ENCODE peak calls at places on chromosomes 1 and 21, in ten cellular contexts. One of them, this sample, is unnamed.

GRCh38 chr1:39852214-39852791 is 31.0 kb downstream of the TRIT1 start:
- DNase-seq in NCI-H2029: peak; percentile 95
- DNase-seq in stimulated activated CD4-positive, alpha-beta T cell treated with anti-CD3 and anti-CD28 coated beads, Interleukin-4, amount 100 ng/mL, for 48 hours: no peak
- DNase-seq in heart left ventricle: no peak
- DNase-seq in colonic mucosa: no peak
- DNase-seq in OCI-LY7: no peak
- DNase-seq in fibroblast of the conjunctiva: no peak
- DNase-seq in posterior cingulate gyrus: no peak
- DNase-seq in activated CD8-positive, alpha-beta memory T cell treated with anti-CD3 and anti-CD28 coated beads, Interleukin-2, amount 10 ng/mL, durations not matched to agents 7 days and 5 days: no peak
- DNase-seq in activated naive CD4-positive, alpha-beta T cell: no peak
- DNase-seq in this sample: no peak

GRCh38 chr1:65165269-65166002 is 17.4 kb downstream of the AK4 start:
- DNase-seq in stimulated activated CD4-positive, alpha-beta T cell treated with anti-CD3 and anti-CD28 coated beads, Interleukin-4, amount 100 ng/mL, for 48 hours: no peak
- DNase-seq in activated CD8-positive, alpha-beta memory T cell treated with anti-CD3 and anti-CD28 coated beads, Interleukin-2, amount 10 ng/mL, durations not matched to agents 7 days and 5 days: no peak
- DNase-seq in activated naive CD4-positive, alpha-beta T cell: no peak
- DNase-seq in heart left ventricle: no peak
- DNase-seq in colonic mucosa: no peak
- DNase-seq in fibroblast of the conjunctiva: no peak
- DNase-seq in NCI-H2029: peak; percentile 27
- DNase-seq in OCI-LY7: peak; percentile 21
- DNase-seq in posterior cingulate gyrus: no peak
- DNase-seq in this sample: no peak

GRCh38 chr1:236000781-236001180 is 64.1 kb downstream of the NID1 start:
- DNase-seq in OCI-LY7: no peak
- DNase-seq in NCI-H2029: no peak
- DNase-seq in activated CD8-positive, alpha-beta memory T cell treated with anti-CD3 and anti-CD28 coated beads, Interleukin-2, amount 10 ng/mL, durations not matched to agents 7 days and 5 days: no peak
- DNase-seq in stimulated activated CD4-positive, alpha-beta T cell treated with anti-CD3 and anti-CD28 coated beads, Interleukin-4, amount 100 ng/mL, for 48 hours: no peak
- DNase-seq in colonic mucosa: no peak
- DNase-seq in heart left ventricle: no peak
- DNase-seq in posterior cingulate gyrus: no peak
- DNase-seq in activated naive CD4-positive, alpha-beta T cell: no peak
- DNase-seq in fibroblast of the conjunctiva: no peak
- DNase-seq in this sample: no peak

GRCh38 chr21:41387042-41387819 is 25.4 kb downstream of the MX2 start:
- DNase-seq in NCI-H2029: no peak
- DNase-seq in activated CD8-positive, alpha-beta memory T cell treated with anti-CD3 and anti-CD28 coated beads, Interleukin-2, amount 10 ng/mL, durations not matched to agents 7 days and 5 days: no peak
- DNase-seq in stimulated activated CD4-positive, alpha-beta T cell treated with anti-CD3 and anti-CD28 coated beads, Interleukin-4, amount 100 ng/mL, for 48 hours: no peak
- DNase-seq in fibroblast of the conjunctiva: no peak
- DNase-seq in OCI-LY7: no peak
- DNase-seq in activated naive CD4-positive, alpha-beta T cell: no peak
- DNase-seq in heart left ventricle: no peak
- DNase-seq in posterior cingulate gyrus: no peak
- DNase-seq in colonic mucosa: no peak
- DNase-seq in this sample: no peak

GRCh38 chr1:245336149-245336983 is 181.6 kb downstream of the KIF26B start:
- DNase-seq in OCI-LY7: no peak
- DNase-seq in NCI-H2029: no peak
- DNase-seq in fibroblast of the conjunctiva: no peak
- DNase-seq in stimulated activated CD4-positive, alpha-beta T cell treated with anti-CD3 and anti-CD28 coated beads, Interleukin-4, amount 100 ng/mL, for 48 hours: no peak
- DNase-seq in posterior cingulate gyrus: no peak
- DNase-seq in activated CD8-positive, alpha-beta memory T cell treated with anti-CD3 and anti-CD28 coated beads, Interleukin-2, amount 10 ng/mL, durations not matched to agents 7 days and 5 days: no peak
- DNase-seq in colonic mucosa: no peak
- DNase-seq in heart left ventricle: no peak
- DNase-seq in activated naive CD4-positive, alpha-beta T cell: no peak
- DNase-seq in this sample: no peak

GRCh38 chr21:41045534-41046268 is 122.3 kb upstream of the BACE2 start:
- DNase-seq in stimulated activated CD4-positive, alpha-beta T cell treated with anti-CD3 and anti-CD28 coated beads, Interleukin-4, amount 100 ng/mL, for 48 hours: no peak
- DNase-seq in heart left ventricle: no peak
- DNase-seq in activated naive CD4-positive, alpha-beta T cell: no peak
- DNase-seq in fibroblast of the conjunctiva: no peak
- DNase-seq in posterior cingulate gyrus: no peak
- DNase-seq in NCI-H2029: peak; percentile 78
- DNase-seq in OCI-LY7: no peak
- DNase-seq in colonic mucosa: no peak
- DNase-seq in activated CD8-positive, alpha-beta memory T cell treated with anti-CD3 and anti-CD28 coated beads, Interleukin-2, amount 10 ng/mL, durations not matched to agents 7 days and 5 days: no peak
- DNase-seq in this sample: no peak

GRCh38 chr21:28427356-28428022 is 565.2 kb downstream of the LTN1 start:
- DNase-seq in activated naive CD4-positive, alpha-beta T cell: no peak
- DNase-seq in colonic mucosa: no peak
- DNase-seq in heart left ventricle: no peak
- DNase-seq in OCI-LY7: no peak
- DNase-seq in posterior cingulate gyrus: no peak
- DNase-seq in activated CD8-positive, alpha-beta memory T cell treated with anti-CD3 and anti-CD28 coated beads, Interleukin-2, amount 10 ng/mL, durations not matched to agents 7 days and 5 days: no peak
- DNase-seq in stimulated activated CD4-positive, alpha-beta T cell treated with anti-CD3 and anti-CD28 coated beads, Interleukin-4, amount 100 ng/mL, for 48 hours: no peak
- DNase-seq in NCI-H2029: no peak
- DNase-seq in fibroblast of the conjunctiva: no peak
- DNase-seq in this sample: no peak

GRCh38 chr1:21696931-21697330 is 27.8 kb upstream of the RAP1GAP start:
- DNase-seq in fibroblast of the conjunctiva: no peak
- DNase-seq in colonic mucosa: no peak
- DNase-seq in heart left ventricle: no peak
- DNase-seq in activated naive CD4-positive, alpha-beta T cell: no peak
- DNase-seq in activated CD8-positive, alpha-beta memory T cell treated with anti-CD3 and anti-CD28 coated beads, Interleukin-2, amount 10 ng/mL, durations not matched to agents 7 days and 5 days: no peak
- DNase-seq in OCI-LY7: no peak
- DNase-seq in posterior cingulate gyrus: no peak
- DNase-seq in stimulated activated CD4-positive, alpha-beta T cell treated with anti-CD3 and anti-CD28 coated beads, Interleukin-4, amount 100 ng/mL, for 48 hours: no peak
- DNase-seq in NCI-H2029: no peak
- DNase-seq in this sample: no peak

GRCh38 chr1:5915587-5916571 is 76.3 kb downstream of the NPHP4 start:
- DNase-seq in OCI-LY7: peak; percentile 39
- DNase-seq in activated naive CD4-positive, alpha-beta T cell: no peak
- DNase-seq in colonic mucosa: no peak
- DNase-seq in posterior cingulate gyrus: peak; percentile 55
- DNase-seq in heart left ventricle: no peak
- DNase-seq in stimulated activated CD4-positive, alpha-beta T cell treated with anti-CD3 and anti-CD28 coated beads, Interleukin-4, amount 100 ng/mL, for 48 hours: peak; percentile 16
- DNase-seq in NCI-H2029: no peak
- DNase-seq in fibroblast of the conjunctiva: peak; percentile 23
- DNase-seq in activated CD8-positive, alpha-beta memory T cell treated with anti-CD3 and anti-CD28 coated beads, Interleukin-2, amount 10 ng/mL, durations not matched to agents 7 days and 5 days: peak; percentile 50
- DNase-seq in this sample: no peak

GRCh38 chr1:86852289-86852688 is 61.6 kb downstream of the SELENOF start:
- DNase-seq in posterior cingulate gyrus: no peak
- DNase-seq in OCI-LY7: peak; percentile 86
- DNase-seq in colonic mucosa: no peak
- DNase-seq in NCI-H2029: no peak
- DNase-seq in heart left ventricle: no peak
- DNase-seq in activated CD8-positive, alpha-beta memory T cell treated with anti-CD3 and anti-CD28 coated beads, Interleukin-2, amount 10 ng/mL, durations not matched to agents 7 days and 5 days: no peak
- DNase-seq in fibroblast of the conjunctiva: no peak
- DNase-seq in activated naive CD4-positive, alpha-beta T cell: no peak
- DNase-seq in stimulated activated CD4-positive, alpha-beta T cell treated with anti-CD3 and anti-CD28 coated beads, Interleukin-4, amount 100 ng/mL, for 48 hours: no peak
- DNase-seq in this sample: no peak

GRCh38 chr1:82086739-82087138 is 286.0 kb downstream of the ADGRL2 start:
- DNase-seq in colonic mucosa: no peak
- DNase-seq in posterior cingulate gyrus: no peak
- DNase-seq in activated CD8-positive, alpha-beta memory T cell treated with anti-CD3 and anti-CD28 coated beads, Interleukin-2, amount 10 ng/mL, durations not matched to agents 7 days and 5 days: no peak
- DNase-seq in activated naive CD4-positive, alpha-beta T cell: no peak
- DNase-seq in heart left ventricle: no peak
- DNase-seq in fibroblast of the conjunctiva: no peak
- DNase-seq in stimulated activated CD4-positive, alpha-beta T cell treated with anti-CD3 and anti-CD28 coated beads, Interleukin-4, amount 100 ng/mL, for 48 hours: no peak
- DNase-seq in OCI-LY7: no peak
- DNase-seq in NCI-H2029: no peak
- DNase-seq in this sample: no peak

GRCh38 chr1:69651656-69652055 is 83.9 kb downstream of the LRRC7 start:
- DNase-seq in OCI-LY7: no peak
- DNase-seq in fibroblast of the conjunctiva: no peak
- DNase-seq in activated naive CD4-positive, alpha-beta T cell: no peak
- DNase-seq in activated CD8-positive, alpha-beta memory T cell treated with anti-CD3 and anti-CD28 coated beads, Interleukin-2, amount 10 ng/mL, durations not matched to agents 7 days and 5 days: no peak
- DNase-seq in NCI-H2029: no peak
- DNase-seq in heart left ventricle: no peak
- DNase-seq in posterior cingulate gyrus: no peak
- DNase-seq in stimulated activated CD4-positive, alpha-beta T cell treated with anti-CD3 and anti-CD28 coated beads, Interleukin-4, amount 100 ng/mL, for 48 hours: no peak
- DNase-seq in colonic mucosa: no peak
- DNase-seq in this sample: no peak

GRCh38 chr1:233945573-233945972 is 41.1 kb downstream of the SLC35F3 start:
- DNase-seq in OCI-LY7: no peak
- DNase-seq in posterior cingulate gyrus: no peak
- DNase-seq in activated naive CD4-positive, alpha-beta T cell: no peak
- DNase-seq in stimulated activated CD4-positive, alpha-beta T cell treated with anti-CD3 and anti-CD28 coated beads, Interleukin-4, amount 100 ng/mL, for 48 hours: no peak
- DNase-seq in heart left ventricle: no peak
- DNase-seq in fibroblast of the conjunctiva: no peak
- DNase-seq in NCI-H2029: no peak
- DNase-seq in colonic mucosa: no peak
- DNase-seq in activated CD8-positive, alpha-beta memory T cell treated with anti-CD3 and anti-CD28 coated beads, Interleukin-2, amount 10 ng/mL, durations not matched to agents 7 days and 5 days: no peak
- DNase-seq in this sample: no peak

GRCh38 chr1:57544345-57544744 is 120.5 kb upstream of the DAB1 start:
- DNase-seq in activated CD8-positive, alpha-beta memory T cell treated with anti-CD3 and anti-CD28 coated beads, Interleukin-2, amount 10 ng/mL, durations not matched to agents 7 days and 5 days: no peak
- DNase-seq in stimulated activated CD4-positive, alpha-beta T cell treated with anti-CD3 and anti-CD28 coated beads, Interleukin-4, amount 100 ng/mL, for 48 hours: no peak
- DNase-seq in activated naive CD4-positive, alpha-beta T cell: no peak
- DNase-seq in posterior cingulate gyrus: no peak
- DNase-seq in OCI-LY7: no peak
- DNase-seq in NCI-H2029: no peak
- DNase-seq in fibroblast of the conjunctiva: no peak
- DNase-seq in heart left ventricle: no peak
- DNase-seq in colonic mucosa: no peak
- DNase-seq in this sample: no peak

GRCh38 chr1:231872461-231872910 is 245.9 kb downstream of the DISC1 start:
- DNase-seq in heart left ventricle: no peak
- DNase-seq in activated naive CD4-positive, alpha-beta T cell: no peak
- DNase-seq in activated CD8-positive, alpha-beta memory T cell treated with anti-CD3 and anti-CD28 coated beads, Interleukin-2, amount 10 ng/mL, durations not matched to agents 7 days and 5 days: no peak
- DNase-seq in OCI-LY7: no peak
- DNase-seq in colonic mucosa: no peak
- DNase-seq in fibroblast of the conjunctiva: no peak
- DNase-seq in stimulated activated CD4-positive, alpha-beta T cell treated with anti-CD3 and anti-CD28 coated beads, Interleukin-4, amount 100 ng/mL, for 48 hours: no peak
- DNase-seq in posterior cingulate gyrus: no peak
- DNase-seq in NCI-H2029: no peak
- DNase-seq in this sample: no peak

GRCh38 chr1:21335750-21336168 is 45.5 kb upstream of the ECE1 start:
- DNase-seq in OCI-LY7: no peak
- DNase-seq in activated CD8-positive, alpha-beta memory T cell treated with anti-CD3 and anti-CD28 coated beads, Interleukin-2, amount 10 ng/mL, durations not matched to agents 7 days and 5 days: no peak
- DNase-seq in colonic mucosa: no peak
- DNase-seq in posterior cingulate gyrus: no peak
- DNase-seq in activated naive CD4-positive, alpha-beta T cell: no peak
- DNase-seq in fibroblast of the conjunctiva: no peak
- DNase-seq in NCI-H2029: peak; percentile 59
- DNase-seq in heart left ventricle: no peak
- DNase-seq in stimulated activated CD4-positive, alpha-beta T cell treated with anti-CD3 and anti-CD28 coated beads, Interleukin-4, amount 100 ng/mL, for 48 hours: no peak
- DNase-seq in this sample: no peak

GRCh38 chr1:53590581-53591515 is 131.6 kb downstream of the DMRTB1 start:
- DNase-seq in stimulated activated CD4-positive, alpha-beta T cell treated with anti-CD3 and anti-CD28 coated beads, Interleukin-4, amount 100 ng/mL, for 48 hours: no peak
- DNase-seq in heart left ventricle: no peak
- DNase-seq in colonic mucosa: no peak
- DNase-seq in OCI-LY7: no peak
- DNase-seq in fibroblast of the conjunctiva: no peak
- DNase-seq in NCI-H2029: no peak
- DNase-seq in posterior cingulate gyrus: no peak
- DNase-seq in activated naive CD4-positive, alpha-beta T cell: no peak
- DNase-seq in activated CD8-positive, alpha-beta memory T cell treated with anti-CD3 and anti-CD28 coated beads, Interleukin-2, amount 10 ng/mL, durations not matched to agents 7 days and 5 days: peak; percentile 16
- DNase-seq in this sample: no peak

GRCh38 chr1:226787071-226787470 is 48.0 kb upstream of the ITPKB start:
- DNase-seq in heart left ventricle: no peak
- DNase-seq in fibroblast of the conjunctiva: no peak
- DNase-seq in colonic mucosa: no peak
- DNase-seq in activated CD8-positive, alpha-beta memory T cell treated with anti-CD3 and anti-CD28 coated beads, Interleukin-2, amount 10 ng/mL, durations not matched to agents 7 days and 5 days: no peak
- DNase-seq in OCI-LY7: no peak
- DNase-seq in NCI-H2029: no peak
- DNase-seq in posterior cingulate gyrus: no peak
- DNase-seq in activated naive CD4-positive, alpha-beta T cell: no peak
- DNase-seq in stimulated activated CD4-positive, alpha-beta T cell treated with anti-CD3 and anti-CD28 coated beads, Interleukin-4, amount 100 ng/mL, for 48 hours: no peak
- DNase-seq in this sample: no peak

GRCh38 chr1:185670187-185670627 is 64.0 kb upstream of the HMCN1 start:
- DNase-seq in heart left ventricle: peak; percentile 52
- DNase-seq in activated naive CD4-positive, alpha-beta T cell: no peak
- DNase-seq in fibroblast of the conjunctiva: peak; percentile 10
- DNase-seq in colonic mucosa: no peak
- DNase-seq in posterior cingulate gyrus: no peak
- DNase-seq in stimulated activated CD4-positive, alpha-beta T cell treated with anti-CD3 and anti-CD28 coated beads, Interleukin-4, amount 100 ng/mL, for 48 hours: peak; percentile 23
- DNase-seq in NCI-H2029: peak; percentile 47
- DNase-seq in activated CD8-positive, alpha-beta memory T cell treated with anti-CD3 and anti-CD28 coated beads, Interleukin-2, amount 10 ng/mL, durations not matched to agents 7 days and 5 days: peak; percentile 77
- DNase-seq in OCI-LY7: no peak
- DNase-seq in this sample: peak; percentile 63

GRCh38 chr21:43864313-43864805 is 664 bp upstream of the AGPAT3 start:
- DNase-seq in colonic mucosa: peak; percentile 71
- DNase-seq in activated naive CD4-positive, alpha-beta T cell: no peak
- DNase-seq in OCI-LY7: no peak
- DNase-seq in NCI-H2029: peak; percentile 76
- DNase-seq in activated CD8-positive, alpha-beta memory T cell treated with anti-CD3 and anti-CD28 coated beads, Interleukin-2, amount 10 ng/mL, durations not matched to agents 7 days and 5 days: no peak
- DNase-seq in fibroblast of the conjunctiva: no peak
- DNase-seq in posterior cingulate gyrus: peak; percentile 21
- DNase-seq in stimulated activated CD4-positive, alpha-beta T cell treated with anti-CD3 and anti-CD28 coated beads, Interleukin-4, amount 100 ng/mL, for 48 hours: no peak
- DNase-seq in heart left ventricle: peak; percentile 52
- DNase-seq in this sample: no peak

GRCh38 chr1:116847688-116848531 is 61.8 kb upstream of the PTGFRN start:
- DNase-seq in OCI-LY7: no peak
- DNase-seq in posterior cingulate gyrus: peak; percentile 36
- DNase-seq in stimulated activated CD4-positive, alpha-beta T cell treated with anti-CD3 and anti-CD28 coated beads, Interleukin-4, amount 100 ng/mL, for 48 hours: no peak
- DNase-seq in heart left ventricle: peak; percentile 66
- DNase-seq in activated CD8-positive, alpha-beta memory T cell treated with anti-CD3 and anti-CD28 coated beads, Interleukin-2, amount 10 ng/mL, durations not matched to agents 7 days and 5 days: peak; percentile 45
- DNase-seq in NCI-H2029: no peak
- DNase-seq in colonic mucosa: no peak
- DNase-seq in fibroblast of the conjunctiva: peak; percentile 34
- DNase-seq in activated naive CD4-positive, alpha-beta T cell: no peak
- DNase-seq in this sample: no peak

GRCh38 chr1:6303397-6304012 is 42.6 kb upstream of the GPR153 start:
- DNase-seq in OCI-LY7: no peak
- DNase-seq in heart left ventricle: no peak
- DNase-seq in activated CD8-positive, alpha-beta memory T cell treated with anti-CD3 and anti-CD28 coated beads, Interleukin-2, amount 10 ng/mL, durations not matched to agents 7 days and 5 days: no peak
- DNase-seq in NCI-H2029: no peak
- DNase-seq in stimulated activated CD4-positive, alpha-beta T cell treated with anti-CD3 and anti-CD28 coated beads, Interleukin-4, amount 100 ng/mL, for 48 hours: no peak
- DNase-seq in activated naive CD4-positive, alpha-beta T cell: no peak
- DNase-seq in fibroblast of the conjunctiva: no peak
- DNase-seq in posterior cingulate gyrus: no peak
- DNase-seq in colonic mucosa: no peak
- DNase-seq in this sample: no peak

This sample was measured in CD8-positive, alpha-beta T cell.